ENCODE peak calls at places on chromosomes 7 and 10, in eight cellular contexts. Y is A549, V is aorta, E is GM23248, I is heart right ventricle, B is HCT116, Z is neuronal stem cell, L is right lobe of liver. P is an unnamed sample. For H3K9me3, the result is how much of the 10 kb centered on the place peaks cover.

GRCh38 chr10:86182150-86182549 is 184.4 kb downstream of the GRID1 start:
- DNase-seq in Y (no peak), V (no peak), E (no peak), I (no peak), B (no peak), Z (no peak), L (no peak), P (no peak)

GRCh38 chr7:96720843-96721242 is 11.2 kb upstream of the SEM1 start:
- DNase-seq in Y (no peak), V (no peak), E (no peak), I (no peak), B (no peak), Z (no peak), L (no peak), P (no peak)

GRCh38 chr10:118638680-118639079 is 43.2 kb upstream of the PRLHR start:
- DNase-seq in Y (no peak), V (no peak), E (no peak), I (no peak), B (no peak), Z (no peak), L (no peak), P (no peak)

GRCh38 chr7:151342102-151342646 is 562 bp downstream of the NUB1 start:
- DNase-seq in Y (no peak), V (no peak), E (peak), I (no peak), B (no peak), Z (no peak), L (no peak), P (no peak)

GRCh38 chr7:36047254-36047653 is 105.8 kb upstream of the EEPD1 start:
- DNase-seq in Y (no peak), V (no peak), E (peak), I (no peak), B (no peak), Z (no peak), L (no peak), P (no peak)

GRCh38 chr10:120477723-120478270 is 20.8 kb downstream of the PLPP4 start:
- DNase-seq in Y (no peak), V (no peak), E (peak), I (no peak), B (no peak), Z (no peak), L (no peak), P (no peak)

GRCh38 chr10:93121311-93121710 is 47.6 kb downstream of the CYP26A1 start:
- DNase-seq in Y (no peak), V (no peak), E (no peak), I (no peak), B (no peak), Z (no peak), L (no peak), P (no peak)

GRCh38 chr7:67251986-67252558 is 255.4 kb downstream of the TYW1 start:
- DNase-seq in Y (no peak), V (no peak), E (no peak), I (no peak), B (no peak), Z (no peak), L (no peak), P (no peak)

GRCh38 chr10:98323221-98324164 is 55.5 kb upstream of the LOXL4 start:
- DNase-seq in Y (no peak), V (peak), E (peak), I (peak), B (peak), Z (no peak), L (no peak), P (no peak)

GRCh38 chr10:34666008-34666700 is 148.9 kb downstream of the PARD3 start:
- DNase-seq in Y (peak), V (no peak), E (peak), I (peak), B (peak), Z (peak), L (no peak), P (no peak)

GRCh38 chr10:119370046-119370770 is 162.8 kb downstream of the GRK5 start:
- DNase-seq in Y (no peak), V (no peak), E (peak), I (peak), B (no peak), Z (no peak), L (no peak), P (no peak)

GRCh38 chr7:34208878-34209621 is 303.7 kb downstream of the BMPER start:
- DNase-seq in Y (no peak), V (no peak), E (peak), I (no peak), B (no peak), Z (no peak), L (no peak), P (no peak)

GRCh38 chr7:151804756-151805503 is 72.0 kb downstream of the PRKAG2 start:
- DNase-seq in Y (no peak), V (peak), E (no peak), I (no peak), B (no peak), Z (no peak), L (peak), P (no peak)

GRCh38 chr10:30594077-30594476 is 35.5 kb downstream of the LYZL2 start:
- DNase-seq in Y (no peak), V (no peak), E (no peak), I (no peak), B (no peak), Z (no peak), L (no peak), P (no peak)
- H3K9me3 ChIP-seq in Y (under half), V (under half), E (under half), I (under half), B (under half), Z (under half), L (under half), P (under half)

DNA sequence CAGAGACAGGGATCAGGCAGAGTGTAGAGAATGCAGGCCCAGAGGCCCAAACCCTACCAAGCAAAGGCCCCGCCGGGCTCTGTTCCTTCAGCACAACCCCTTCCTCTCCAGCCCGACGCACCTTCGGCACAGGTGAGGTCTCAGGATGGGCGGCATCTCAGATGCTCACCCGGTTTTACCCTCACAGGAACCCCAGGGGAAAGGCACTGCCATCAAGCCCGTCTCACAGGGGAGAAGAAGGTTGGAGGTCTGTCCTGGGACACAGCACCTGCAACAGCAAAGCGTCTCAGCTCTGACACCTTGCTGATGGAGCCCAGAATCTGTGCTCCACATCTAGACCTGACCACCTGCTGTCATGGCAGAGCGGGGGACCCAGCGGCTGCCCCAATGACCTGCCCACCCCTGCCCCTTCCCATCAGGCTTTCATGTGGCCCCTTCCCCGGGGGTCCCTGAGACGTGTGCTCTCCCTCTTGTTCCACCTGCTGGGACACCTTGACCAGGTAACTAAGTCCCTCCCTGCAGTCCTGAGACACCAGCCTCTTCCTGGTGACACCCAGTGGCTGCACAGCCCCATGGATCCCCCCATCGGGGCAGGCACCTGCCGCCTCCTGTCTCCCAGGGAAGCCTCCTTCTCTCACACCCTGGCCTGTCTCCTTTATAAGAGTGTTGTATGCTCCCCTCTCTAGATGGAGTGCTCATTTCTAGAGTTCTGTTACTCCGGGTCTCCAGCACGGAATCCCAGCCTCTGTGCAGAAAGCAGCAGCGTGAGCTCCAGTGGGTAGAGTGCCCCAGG is 315.6 kb downstream of the DNAJB6 start:
- DNase-seq in Y (no peak), V (no peak), E (no peak), I (no peak), B (no peak), Z (no peak), L (no peak), P (no peak)
- H3K9me3 ChIP-seq in Y (under half), V (under half), E (under half), I (under half), B (under half), Z (under half), L (under half), P (under half)

DNA sequence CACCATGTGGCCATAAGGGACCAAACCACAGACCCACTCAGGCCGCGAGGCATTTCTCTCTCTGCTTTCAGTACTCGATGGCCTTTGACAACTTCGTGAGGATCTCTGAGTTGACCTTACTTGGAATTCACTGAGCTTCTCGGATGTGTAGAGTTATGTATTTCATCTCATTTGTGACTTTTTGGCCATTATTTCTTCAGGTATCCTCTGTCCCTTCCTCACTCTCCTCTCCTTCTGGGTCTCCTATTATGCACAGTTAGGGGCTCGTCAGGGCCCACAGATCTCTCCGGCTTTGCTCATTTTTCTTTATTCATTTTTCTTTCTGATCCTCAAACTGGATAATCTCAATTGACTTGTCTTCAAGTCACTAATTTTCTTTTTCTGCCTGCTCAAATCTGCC is 16.6 kb upstream of the FOXL3 start:
- DNase-seq in Y (no peak), V (no peak), E (no peak), I (no peak), B (no peak), Z (no peak), L (no peak), P (no peak)
- H3K9me3 ChIP-seq in Y (under half), V (under half), E (under half), I (under half), B (under half), Z (under half), L (under half), P (under half)

GRCh38 chr10:88401671-88402347 is 181.3 kb downstream of the RNLS start:
- DNase-seq in Y (no peak), V (no peak), E (peak), I (no peak), B (no peak), Z (no peak), L (no peak), P (no peak)

GRCh38 chr10:88395677-88396076 is 187.4 kb downstream of the RNLS start:
- DNase-seq in Y (no peak), V (no peak), E (peak), I (no peak), B (no peak), Z (no peak), L (no peak), P (no peak)

GRCh38 chr10:88404133-88404532 is 179.0 kb downstream of the RNLS start:
- DNase-seq in Y (no peak), V (no peak), E (no peak), I (no peak), B (no peak), Z (no peak), L (no peak), P (no peak)

DNA sequence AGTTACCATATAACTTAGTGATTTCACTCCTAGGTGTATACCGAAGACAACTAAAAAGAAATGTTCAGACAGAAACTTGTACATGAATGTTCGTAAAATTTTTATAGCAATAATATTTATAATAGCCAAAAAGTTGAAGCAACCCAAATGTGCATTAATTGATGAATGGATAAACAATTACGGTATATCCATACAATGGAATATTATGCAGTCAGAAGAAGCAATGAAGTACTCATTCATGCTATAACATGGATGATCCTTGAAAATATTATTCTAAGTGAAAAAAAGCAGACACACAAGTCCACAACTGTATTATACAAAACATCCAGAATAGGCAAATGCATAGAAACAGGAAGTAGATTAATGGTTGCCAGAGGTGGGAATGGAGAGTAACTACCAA is 183.9 kb downstream of the RNLS start:
- DNase-seq in Y (no peak), V (no peak), E (no peak), I (no peak), B (no peak), Z (no peak), L (no peak), P (no peak)
- H3K9me3 ChIP-seq in Y (under half), V (under half), E (under half), I (under half), B (under half), Z (under half), L (under half), P (under half)

DNA sequence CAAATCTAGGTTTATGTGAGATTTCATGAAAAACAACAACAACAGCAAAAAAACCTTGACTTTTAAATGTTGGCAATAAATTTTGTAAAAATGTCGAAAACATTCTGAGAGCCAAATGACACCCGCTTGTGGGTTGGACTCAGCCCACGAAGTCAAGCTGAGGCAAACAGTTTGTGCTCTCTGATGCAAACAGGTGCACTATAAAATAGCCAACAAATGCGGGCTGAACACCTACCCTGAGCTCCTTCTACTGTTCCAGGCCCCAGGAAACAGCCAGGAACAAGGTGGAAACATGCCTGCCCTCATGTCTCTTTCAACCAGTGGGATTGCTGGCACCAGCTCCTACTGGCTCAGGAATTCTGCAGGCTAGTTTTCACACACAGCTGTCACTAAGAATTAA is 105.0 kb upstream of the ZNF716 start:
- DNase-seq in Y (no peak), V (no peak), E (no peak), I (no peak), B (no peak), Z (no peak), L (no peak), P (no peak)
- H3K9me3 ChIP-seq in Y (under half), V (under half), E (under half), I (under half), B (under half), Z (half or more), L (under half), P (under half)

DNA sequence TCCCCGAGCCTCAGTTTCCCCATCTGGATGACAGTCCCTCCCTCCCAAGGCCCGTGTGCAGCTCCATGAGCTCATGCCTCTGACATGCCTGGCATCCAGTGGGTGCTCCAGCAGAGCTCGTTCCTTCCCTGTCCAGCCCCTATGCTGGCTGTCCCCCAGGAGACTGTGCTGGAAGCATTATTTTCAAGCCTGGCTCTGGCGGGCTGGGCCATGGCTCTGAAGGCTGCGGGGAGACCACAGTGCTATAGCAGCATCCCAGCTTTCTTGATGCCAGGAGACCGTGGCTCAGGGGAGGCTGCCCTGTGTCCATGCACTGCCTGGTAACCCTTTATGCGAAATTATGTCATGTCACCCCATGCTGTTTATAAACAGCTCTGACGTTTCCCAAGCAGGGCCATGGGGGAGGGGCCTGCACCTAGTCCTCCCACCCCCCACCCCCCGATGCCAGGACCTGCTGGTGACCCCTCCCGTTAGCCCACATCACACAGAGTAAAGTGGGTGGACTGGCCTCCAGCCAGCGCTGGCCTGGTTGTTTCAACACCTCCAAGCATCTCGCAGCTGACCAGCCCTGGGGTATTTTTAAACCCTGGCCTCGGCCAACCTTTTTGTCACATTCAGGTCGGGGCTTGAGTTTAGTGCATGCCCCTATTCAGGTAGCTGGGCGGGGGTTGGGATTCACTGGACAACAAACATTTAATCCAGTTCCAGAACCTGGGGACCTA is 105.9 kb upstream of the ZNF716 start:
- DNase-seq in Y (no peak), V (no peak), E (no peak), I (peak), B (no peak), Z (no peak), L (peak), P (no peak)
- H3K9me3 ChIP-seq in Y (under half), V (under half), E (under half), I (under half), B (under half), Z (under half), L (under half), P (under half)

DNA sequence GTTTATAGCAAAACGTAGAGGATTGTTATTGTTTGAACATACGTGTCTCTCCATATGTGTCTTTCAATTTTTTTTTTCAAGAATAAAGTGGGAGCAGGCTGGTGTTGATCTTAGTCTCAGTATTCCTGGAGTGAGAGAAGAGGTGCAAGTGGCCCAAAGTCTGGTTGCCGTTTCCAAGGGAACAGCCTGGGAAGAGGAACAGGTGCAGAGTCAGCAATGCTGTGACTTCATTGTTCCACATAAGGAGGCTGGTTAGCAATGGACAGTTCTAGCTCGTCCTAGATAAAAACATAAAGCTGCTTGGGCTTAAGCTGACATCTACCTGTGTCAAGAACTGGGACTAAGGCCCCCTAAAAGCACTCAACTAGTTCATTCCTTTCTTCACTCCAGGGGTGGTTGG is 626.6 kb upstream of the TPK1 start:
- DNase-seq in Y (no peak), V (no peak), E (no peak), I (no peak), B (no peak), Z (no peak), L (no peak), P (no peak)
- H3K9me3 ChIP-seq in Y (under half), V (under half), E (under half), I (under half), B (under half), Z (under half), L (under half), P (under half)

GRCh38 chr7:157587051-157587450 is 250.2 kb downstream of the DNAJB6 start:
- DNase-seq in Y (no peak), V (no peak), E (no peak), I (no peak), B (no peak), Z (no peak), L (no peak), P (no peak)

GRCh38 chr7:157587487-157588270 is 250.9 kb downstream of the DNAJB6 start:
- DNase-seq in Y (no peak), V (no peak), E (no peak), I (no peak), B (no peak), Z (no peak), L (no peak), P (no peak)

GRCh38 chr7:157590526-157590925 is 253.7 kb downstream of the DNAJB6 start:
- DNase-seq in Y (no peak), V (no peak), E (no peak), I (no peak), B (no peak), Z (no peak), L (no peak), P (no peak)

GRCh38 chr7:157588271-157588589 is 251.4 kb downstream of the DNAJB6 start:
- DNase-seq in Y (no peak), V (no peak), E (no peak), I (no peak), B (no peak), Z (no peak), L (no peak), P (no peak)

GRCh38 chr7:157589680-157590079 is 252.9 kb downstream of the DNAJB6 start:
- DNase-seq in Y (no peak), V (no peak), E (no peak), I (no peak), B (no peak), Z (no peak), L (no peak), P (no peak)
- H3K9me3 ChIP-seq in Y (under half), V (under half), E (under half), I (under half), B (under half), Z (under half), L (under half), P (under half)

GRCh38 chr10:130463876-130464360 is 327.7 kb downstream of the GLRX3 start:
- DNase-seq in Y (no peak), V (no peak), E (no peak), I (no peak), B (no peak), Z (no peak), L (no peak), P (no peak)
- H3K9me3 ChIP-seq in Y (under half), V (under half), E (under half), I (under half), B (under half), Z (under half), L (under half), P (under half)

DNA sequence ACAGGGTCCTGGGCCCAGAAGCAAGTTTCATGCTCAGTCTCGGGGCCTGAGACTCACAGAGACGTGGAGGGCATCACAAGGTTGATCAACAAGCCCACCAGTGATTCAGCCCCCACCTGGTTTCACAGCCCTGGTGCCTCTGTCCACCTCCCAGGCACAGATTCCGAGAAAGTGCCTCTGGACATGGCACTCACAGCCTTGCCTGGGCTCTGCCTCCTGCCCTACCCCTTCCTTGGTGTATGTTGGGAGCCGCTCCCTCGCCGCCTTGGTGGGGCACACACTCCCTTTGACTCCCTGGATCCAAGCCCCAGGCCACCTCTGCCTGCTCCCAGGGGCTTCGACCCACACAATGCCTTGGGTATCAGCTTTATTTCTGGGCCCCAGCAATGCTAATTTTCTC is 200.8 kb upstream of the PPP2R2D start:
- DNase-seq in Y (no peak), V (no peak), E (no peak), I (no peak), B (no peak), Z (no peak), L (no peak), P (no peak)
- H3K9me3 ChIP-seq in Y (under half), V (under half), E (under half), I (under half), B (under half), Z (under half), L (under half), P (under half)